ENCODE peak calls at places on chromosomes 11 and 22, in four cellular contexts. S, O, E and P are unnamed samples.

GRCh38 chr11:113881856-113882255 is 6.5 kb upstream of the USP28 start:
- DNase-seq in S (peak; percentile 35), O (no peak), E (no peak), P (no peak)

GRCh38 chr11:120712862-120713770 is 201.6 kb downstream of the GRIK4 start:
- DNase-seq in S (no peak), O (no peak), E (no peak), P (no peak)

GRCh38 chr11:11553595-11553994 is 68.2 kb downstream of the GALNT18 start:
- DNase-seq in S (no peak), O (no peak), E (no peak), P (no peak)

GRCh38 chr22:39429186-39429585 is 27.6 kb upstream of the MGAT3 start:
- DNase-seq in S (no peak), O (no peak), E (no peak), P (no peak)

GRCh38 chr11:65303542-65303941 is 11.1 kb upstream of the CDC42EP2 start:
- DNase-seq in S (no peak), O (no peak), E (no peak), P (no peak)

GRCh38 chr11:47616726-47617416 is 22.7 kb upstream of the C1QTNF4 start:
- DNase-seq in S (peak; percentile 40), O (peak; percentile 58), E (no peak), P (no peak)

GRCh38 chr11:122085264-122085663 is 30.8 kb downstream of the BLID start:
- DNase-seq in S (no peak), O (no peak), E (no peak), P (no peak)

GRCh38 chr11:45457649-45458048 is 171.5 kb upstream of the SYT13 start:
- DNase-seq in S (no peak), O (no peak), E (no peak), P (no peak)

GRCh38 chr11:43278302-43278956 is 33.4 kb upstream of the API5 start:
- DNase-seq in S (no peak), O (peak; percentile 54), E (no peak), P (no peak)

GRCh38 chr11:26442131-26442530 is 110.2 kb downstream of the ANO3 start:
- DNase-seq in S (no peak), O (no peak), E (no peak), P (no peak)

GRCh38 chr11:95674669-95675358 is 114.8 kb downstream of the FAM76B start:
- DNase-seq in S (no peak), O (no peak), E (no peak), P (no peak)

GRCh38 chr11:121681536-121681935 is 228.8 kb upstream of the SORL1-AS1 start:
- DNase-seq in S (no peak), O (no peak), E (no peak), P (no peak)

GRCh38 chr22:37796079-37796478 is 11.7 kb upstream of the GCAT start:
- DNase-seq in S (no peak), O (no peak), E (no peak), P (no peak)
- TF ChIP-seq YY1 in S (no peak), O (no peak), E (no peak), P (no peak)

GRCh38 chr22:35590634-35591295 is 26.4 kb downstream of the MB start:
- DNase-seq in S (no peak), O (no peak), E (no peak), P (no peak)

GRCh38 chr22:35587896-35588295 is 29.2 kb downstream of the MB start:
- DNase-seq in S (no peak), O (no peak), E (no peak), P (no peak)

GRCh38 chr22:35587447-35587870 is 29.7 kb downstream of the MB start:
- DNase-seq in S (no peak), O (no peak), E (no peak), P (no peak)

GRCh38 chr22:35589736-35590079 is 27.4 kb downstream of the MB start:
- DNase-seq in S (no peak), O (no peak), E (no peak), P (no peak)

DNA sequence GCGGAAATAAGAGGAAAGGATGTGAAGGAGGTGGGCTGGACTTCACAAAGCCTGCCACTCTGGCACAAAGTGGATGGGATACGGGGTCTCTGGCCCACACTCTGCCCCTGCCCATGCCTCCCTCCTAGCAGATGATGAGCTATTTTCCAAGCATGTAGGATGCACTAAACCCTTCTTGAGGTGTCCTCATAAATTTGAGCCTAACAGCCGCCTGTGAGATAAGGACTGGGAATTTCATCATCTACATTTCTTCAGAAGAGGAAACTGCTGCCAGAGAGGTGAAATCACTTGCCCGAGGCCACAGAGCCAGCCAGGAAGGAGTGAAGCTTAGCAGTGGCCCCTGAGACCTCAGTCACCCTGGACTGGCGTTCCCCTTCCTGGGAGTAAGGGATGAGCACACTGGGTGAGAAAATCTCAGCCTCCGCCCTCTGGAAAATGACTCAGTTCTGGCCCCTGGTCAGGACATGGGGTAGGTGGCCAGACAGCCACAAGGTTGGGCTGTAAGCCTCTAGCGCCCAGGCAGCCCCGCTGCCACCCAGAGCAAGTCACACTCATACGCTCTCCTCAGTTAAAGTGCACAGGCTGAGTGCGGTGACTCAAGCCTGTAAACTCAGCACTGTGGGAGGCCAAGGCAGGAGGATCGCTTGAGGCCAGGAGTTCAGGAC is 27.9 kb downstream of the MB start:
- DNase-seq in S (no peak), O (no peak), E (no peak), P (peak; percentile 31)
- TF ChIP-seq ZNF274 in S (no peak), O (no peak), E (no peak), P (no peak)

DNA sequence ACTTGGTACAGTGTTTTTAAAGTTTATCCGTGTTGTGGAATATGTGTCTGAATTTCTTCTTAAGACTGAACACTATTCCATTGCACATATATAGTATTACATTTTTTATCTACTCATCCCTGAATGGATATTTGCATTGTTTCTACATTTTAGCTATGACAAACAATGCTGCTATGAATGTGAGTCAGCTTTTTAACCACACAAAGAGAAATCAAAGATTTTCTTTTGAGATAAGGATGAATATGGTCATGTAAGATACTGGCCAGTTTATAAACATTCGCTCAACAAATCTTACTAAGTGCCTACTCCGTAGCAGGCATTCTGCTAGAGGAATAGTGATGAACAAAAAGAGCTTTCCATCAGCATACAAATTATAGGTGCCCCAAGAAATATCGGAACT is 16.5 kb upstream of the OR9G4 start:
- DNase-seq in S (no peak), O (no peak), E (no peak), P (no peak)
- TF ChIP-seq RFX5 in S (no peak), O (no peak), E (no peak), P (no peak)

DNA sequence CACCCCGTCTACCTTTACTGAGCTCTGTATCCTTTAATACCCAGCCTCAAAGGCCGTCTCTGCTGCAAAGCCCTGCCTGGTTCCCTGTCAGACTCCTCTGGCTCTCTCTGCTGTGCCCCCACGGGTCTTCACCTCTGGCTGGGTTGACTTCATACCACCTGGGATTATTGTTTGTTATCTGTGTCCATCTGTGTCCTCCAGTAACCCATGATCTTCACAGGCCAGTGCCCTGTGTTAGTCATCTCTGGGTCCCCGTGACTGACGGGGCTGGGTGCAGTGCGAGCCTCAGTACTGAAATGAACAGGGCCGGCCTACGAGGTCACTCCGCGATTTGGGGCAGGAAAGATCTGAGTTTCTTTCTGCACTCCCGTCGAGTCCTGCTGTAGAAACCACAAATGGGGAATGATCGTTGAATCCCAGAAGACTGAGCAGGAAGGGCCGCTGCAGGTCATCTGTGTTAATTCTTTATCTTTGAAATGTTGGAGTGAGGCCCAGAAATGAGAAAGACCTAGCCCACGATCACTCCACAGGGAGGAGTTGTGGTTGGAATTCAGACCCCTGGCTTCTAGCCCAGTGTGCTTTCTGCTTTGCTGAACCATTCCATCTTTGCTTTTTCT is 12.3 kb upstream of the TUB start:
- DNase-seq in S (peak; percentile 45), O (peak; percentile 47), E (no peak), P (no peak)
- TF ChIP-seq YY1 in S (no peak), O (no peak), E (no peak), P (no peak)

DNA sequence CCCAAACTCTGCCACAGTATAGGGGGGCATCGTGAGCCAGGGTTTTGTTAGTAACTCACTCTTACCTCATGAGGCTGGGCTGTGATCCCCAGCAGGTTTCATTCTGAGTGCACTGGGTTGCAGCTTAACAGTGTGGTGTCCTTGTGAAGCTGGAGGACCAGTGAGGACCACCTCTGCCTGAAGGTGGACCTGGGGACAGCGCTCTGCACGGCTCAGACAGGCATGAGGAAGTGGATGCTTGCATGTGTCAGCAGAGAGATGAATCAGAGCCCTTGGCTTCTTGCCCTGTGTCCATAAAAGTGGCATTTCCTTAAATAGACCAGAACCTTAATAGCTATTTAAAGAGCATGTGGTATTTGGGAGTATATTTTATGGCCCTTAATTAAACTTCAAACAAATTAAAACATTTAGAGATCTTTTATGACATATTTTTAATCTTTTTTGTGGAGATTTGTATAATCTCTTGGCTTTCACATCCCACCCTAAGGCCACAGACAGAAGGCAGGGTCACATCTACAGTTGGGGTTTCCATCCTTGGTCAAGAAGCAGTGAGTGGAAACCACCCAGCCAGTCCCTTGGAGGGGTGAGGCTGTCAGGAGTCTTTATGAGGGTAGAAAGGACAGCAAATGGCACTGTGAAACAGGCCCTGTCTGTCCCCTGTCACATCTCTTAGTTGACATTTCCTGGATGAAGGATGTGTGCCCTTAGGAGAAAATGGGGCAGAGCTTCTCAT is 24.8 kb upstream of the ADORA2A start:
- DNase-seq in S (no peak), O (peak; percentile 24), E (peak; percentile 33), P (no peak)
- TF ChIP-seq ZNF274 in S (no peak), O (no peak), E (no peak), P (no peak)

GRCh38 chr11:100769617-100770016 is 82.5 kb downstream of the ARHGAP42 start:
- DNase-seq in S (no peak), O (no peak), E (no peak), P (no peak)
- TF ChIP-seq RFX5 in S (no peak), O (no peak), E (no peak), P (no peak)

GRCh38 chr11:13966486-13966885 is 4.0 kb downstream of the SPON1 start:
- DNase-seq in S (no peak), O (no peak), E (no peak), P (no peak)

GRCh38 chr11:13970986-13971385 is 8.5 kb downstream of the SPON1 start:
- DNase-seq in S (no peak), O (peak; percentile 30), E (no peak), P (peak; percentile 53)

GRCh38 chr11:13972958-13973357 is 10.4 kb downstream of the SPON1 start:
- DNase-seq in S (no peak), O (no peak), E (no peak), P (no peak)

GRCh38 chr11:13972033-13972910 is 9.7 kb downstream of the SPON1 start:
- DNase-seq in S (no peak), O (no peak), E (no peak), P (no peak)
- TF ChIP-seq YY1 in S (no peak), O (no peak), E (no peak), P (no peak)

GRCh38 chr11:41878158-41878557 is 418.7 kb upstream of the LRRC4C start:
- DNase-seq in S (no peak), O (no peak), E (no peak), P (no peak)

DNA sequence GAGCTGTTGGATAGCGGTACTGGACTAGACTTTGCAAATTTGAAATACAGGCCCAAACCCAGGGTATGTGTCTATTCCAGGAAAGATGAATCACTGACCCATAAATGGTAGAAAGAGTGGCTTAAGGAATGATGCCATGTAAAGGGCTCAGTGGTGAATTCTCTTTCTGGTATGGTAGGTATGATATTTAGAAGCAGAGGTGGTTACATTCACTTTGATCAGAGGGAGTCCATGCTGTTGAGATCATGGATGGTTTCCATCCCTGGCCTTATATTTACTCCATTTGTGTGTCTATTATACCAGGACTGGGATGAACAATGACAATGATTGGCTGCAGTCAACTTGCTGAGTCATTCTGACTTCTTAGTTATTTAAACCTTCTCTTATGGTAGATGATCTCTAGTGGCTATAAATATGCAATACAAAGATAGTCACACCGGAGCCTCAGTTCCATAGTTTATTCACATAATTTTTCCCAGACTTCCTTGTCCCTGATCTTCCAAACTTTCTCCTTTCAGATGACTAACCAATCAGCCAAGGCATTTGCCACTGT is 419.8 kb upstream of the LRRC4C start:
- DNase-seq in S (no peak), O (no peak), E (no peak), P (no peak)
- TF ChIP-seq ZNF274 in S (no peak), O (no peak), E (no peak), P (no peak)